ENCODE peak calls at places on chromosomes 16 and 17, in six cellular contexts. Y, G, K, S, R and D are unnamed samples.

GRCh38 chr17:72984925-72985322 is 107.6 kb downstream of the SLC39A11 start:
- DNase-seq in Y (no peak), G (no peak), R (peak), K (no peak), S (no peak), D (peak)

GRCh38 chr16:52450906-52451305 is 96.0 kb downstream of the TOX3 start:
- DNase-seq in R (no peak), Y (no peak), G (no peak), S (no peak), K (no peak), D (no peak)

GRCh38 chr16:51550785-51551184 is 399.7 kb upstream of the SALL1 start:
- DNase-seq in S (no peak), Y (no peak), K (peak), R (no peak), G (no peak), D (peak)

GRCh38 chr16:28073836-28074235 is 10.3 kb upstream of the GSG1L start:
- DNase-seq in R (no peak), K (no peak), G (no peak), S (no peak), Y (no peak), D (no peak)

GRCh38 chr16:84072014-84072413 is 29.4 kb upstream of the SLC38A8 start:
- DNase-seq in G (no peak), K (peak), R (no peak), Y (peak), S (no peak), D (peak)

GRCh38 chr17:79438936-79439335 is 171.9 kb downstream of the RBFOX3 start:
- DNase-seq in R (no peak), G (no peak), S (no peak), Y (no peak), K (no peak), D (no peak)

GRCh38 chr17:2949469-2950044 is 113.8 kb downstream of the OR1D5 start:
- DNase-seq in K (peak), R (peak), S (no peak), Y (no peak), G (no peak), D (peak)

GRCh38 chr17:27533874-27534815 is 77.9 kb downstream of the KSR1 start:
- DNase-seq in S (peak), R (peak), G (no peak), K (peak), Y (peak), D (peak)

GRCh38 chr16:50478773-50479149 is 69.4 kb upstream of the NKD1 start:
- DNase-seq in K (no peak), R (no peak), G (no peak), S (no peak), Y (no peak), D (no peak)

GRCh38 chr17:83177611-83178532 is 98.5 kb downstream of the METRNL start:
- DNase-seq in K (no peak), Y (no peak), S (no peak), G (no peak), R (no peak), D (no peak)

GRCh38 chr16:17166095-17166494 is 304.7 kb downstream of the XYLT1 start:
- DNase-seq in R (no peak), S (no peak), G (no peak), K (peak), Y (no peak), D (no peak)

GRCh38 chr17:50328926-50329325 is 17.0 kb upstream of the XYLT2 start:
- DNase-seq in K (no peak), S (no peak), R (no peak), G (no peak), Y (no peak), D (no peak)

GRCh38 chr16:19400709-19401108 is 17.0 kb upstream of the TMC5 start:
- DNase-seq in K (no peak), R (no peak), S (no peak), G (no peak), Y (no peak), D (no peak)

GRCh38 chr17:5019475-5019956 is 15.7 kb downstream of the SLC52A1 start:
- DNase-seq in R (no peak), K (peak), Y (no peak), G (peak), S (no peak), D (no peak)

GRCh38 chr16:57276596-57276995 is 7.9 kb downstream of the PLLP start:
- DNase-seq in G (no peak), Y (no peak), R (no peak), K (no peak), S (no peak), D (peak)

GRCh38 chr17:81150379-81151038 is 14.8 kb upstream of the PVALEF start:
- DNase-seq in R (peak), K (no peak), Y (peak), S (no peak), G (no peak), D (no peak)

GRCh38 chr17:46814446-46814845 is 4.0 kb downstream of the WNT3 start:
- DNase-seq in S (no peak), G (no peak), Y (no peak), K (no peak), R (no peak), D (no peak)

GRCh38 chr17:32604966-32605365 is 118.2 kb downstream of the CDK5R1 start:
- DNase-seq in R (no peak), K (no peak), S (no peak), G (no peak), Y (no peak), D (no peak)

GRCh38 chr17:18093616-18094408 is 6.1 kb downstream of the DRG2 start:
- DNase-seq in K (peak), S (no peak), Y (peak), R (no peak), G (no peak), D (peak)

GRCh38 chr17:71055128-71055527 is 885.8 kb downstream of the KCNJ2 start:
- DNase-seq in S (no peak), G (no peak), K (peak), R (no peak), Y (no peak), D (peak)

GRCh38 chr16:28475221-28475620 is 3.1 kb upstream of the NPIPB7 start:
- DNase-seq in R (no peak), K (no peak), G (no peak), Y (no peak), S (no peak), D (no peak)

GRCh38 chr16:58435779-58436178 is 43.5 kb downstream of the GINS3 start:
- DNase-seq in K (no peak), S (no peak), Y (no peak), R (no peak), G (no peak), D (no peak)

GRCh38 chr16:83403751-83404150 is 404.0 kb upstream of the HSBP1 start:
- DNase-seq in Y (no peak), R (no peak), S (no peak), G (no peak), K (peak), D (peak)

GRCh38 chr16:49621240-49622083 is 234.4 kb downstream of the ZNF423 start:
- DNase-seq in K (no peak), G (no peak), S (no peak), Y (no peak), R (no peak), D (no peak)

GRCh38 chr16:69827527-69827926 is 65.4 kb downstream of the WWP2 start:
- DNase-seq in Y (no peak), R (no peak), K (no peak), S (no peak), G (no peak), D (no peak)

DNA sequence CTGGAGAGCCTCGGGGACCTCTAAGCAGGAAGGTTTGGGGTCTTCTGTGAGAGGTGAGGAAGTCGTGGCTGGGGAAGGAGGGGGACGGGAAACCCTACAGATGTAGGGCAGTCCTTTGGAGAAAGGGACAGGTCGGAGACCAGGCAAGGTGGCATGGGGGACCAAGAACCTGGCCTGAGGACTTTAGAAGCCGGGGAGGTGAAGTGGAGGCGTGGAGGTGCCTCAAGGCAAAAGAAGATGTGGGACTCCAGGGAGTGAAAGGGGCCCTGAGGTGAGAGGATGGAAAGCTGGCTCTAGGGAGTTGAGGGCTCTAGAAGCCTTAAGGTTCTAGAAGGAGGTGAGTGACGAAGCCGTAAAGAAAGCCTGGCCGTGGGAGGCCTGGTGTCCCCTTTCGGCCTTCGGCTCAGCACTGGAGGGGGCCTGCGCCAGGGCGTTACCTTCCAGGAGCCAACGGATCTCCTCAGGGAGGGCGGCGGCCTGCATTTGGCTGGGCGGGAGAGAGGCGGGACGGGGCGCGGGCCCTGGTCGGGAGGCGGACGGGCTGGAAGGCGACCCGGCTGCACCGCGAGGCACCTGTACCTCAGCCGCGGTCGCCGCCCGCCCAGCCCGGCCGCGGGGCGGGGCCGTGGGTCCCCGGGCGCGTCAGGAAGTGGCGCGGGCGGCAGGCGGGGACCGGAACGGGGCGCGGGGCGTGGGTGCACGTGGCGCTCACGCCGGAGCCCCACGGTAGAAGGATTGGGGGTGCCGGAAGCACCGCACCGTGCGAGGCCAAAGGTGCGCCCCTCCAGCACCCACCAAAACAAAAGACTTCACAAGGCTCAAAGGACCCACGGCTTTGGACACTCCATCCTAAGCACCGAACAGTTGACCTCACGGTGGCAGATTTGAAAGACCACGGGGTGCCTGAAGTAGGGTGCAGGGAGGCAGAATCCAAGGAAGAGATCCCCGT is at the start of gene SKAP1:
- DNase-seq in Y (no peak), K (no peak), S (no peak), R (peak), G (peak), D (no peak)
- H3K4me3 ChIP-seq in Y (no peak), K (no peak), S (peak), R (peak), G (peak), D (no peak)

GRCh38 chr16:3189869-3190268 is 1.9 kb downstream of the OR1F1 start:
- DNase-seq in K (no peak), Y (no peak), S (no peak), G (no peak), R (no peak), D (no peak)
- H3K4me3 ChIP-seq in K (peak), Y (no peak), S (no peak), G (no peak), R (no peak), D (no peak)

GRCh38 chr17:9845306-9845705 is 19.6 kb downstream of the GLP2R start:
- DNase-seq in S (no peak), K (no peak), G (no peak), Y (no peak), R (no peak), D (no peak)

GRCh38 chr17:9839433-9839832 is 13.7 kb downstream of the GLP2R start:
- DNase-seq in G (no peak), Y (no peak), K (peak), S (no peak), R (no peak), D (no peak)

GRCh38 chr17:9844153-9844552 is 18.4 kb downstream of the GLP2R start:
- DNase-seq in K (no peak), G (no peak), R (no peak), S (no peak), Y (no peak), D (no peak)

GRCh38 chr17:9843152-9844010 is 17.7 kb downstream of the GLP2R start:
- DNase-seq in G (no peak), R (no peak), S (no peak), Y (no peak), K (peak), D (peak)

GRCh38 chr17:9842057-9842758 is 16.5 kb downstream of the GLP2R start:
- DNase-seq in Y (no peak), G (no peak), S (no peak), K (peak), R (no peak), D (no peak)
- H3K4me3 ChIP-seq in Y (no peak), G (no peak), S (no peak), K (no peak), R (no peak), D (no peak)

GRCh38 chr17:40111221-40112128 is 10.3 kb upstream of the MSL1 start:
- DNase-seq in S (no peak), K (peak), R (peak), Y (peak), G (peak), D (peak)
- H3K4me3 ChIP-seq in S (no peak), K (no peak), R (peak), Y (peak), G (peak), D (no peak)

DNA sequence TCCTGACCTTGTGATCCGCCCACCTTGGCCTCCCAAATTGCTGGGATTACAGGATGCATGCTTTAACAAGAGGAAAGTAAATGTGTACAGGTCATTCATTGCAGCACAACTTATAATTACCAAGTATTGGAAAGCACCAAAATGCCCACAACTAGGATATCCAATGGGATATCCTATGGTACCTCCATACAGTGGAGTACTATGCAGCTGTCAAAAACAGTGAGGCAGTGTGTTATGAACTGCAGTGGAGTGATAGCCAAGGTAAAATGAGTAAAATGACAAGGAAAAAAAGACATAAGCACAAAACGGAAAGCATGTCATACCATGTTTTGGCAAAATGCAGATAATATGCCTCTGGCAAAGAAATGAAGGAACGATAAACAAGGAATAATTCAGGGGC is 87.6 kb downstream of the FOXL1 start:
- DNase-seq in K (no peak), R (no peak), G (no peak), Y (no peak), S (no peak), D (no peak)
- H3K4me3 ChIP-seq in K (no peak), R (no peak), G (no peak), Y (no peak), S (no peak), D (no peak)